ENCODE peak calls at places on chromosomes 6 and 20, in six cellular contexts. O is A549, A is AG09309, S is mammary epithelial cell, T is pancreas, W is endothelial cell. Q is an unnamed sample.

GRCh38 chr20:57342829-57343228 is 8.2 kb upstream of the RAE1 start:
- DNase-seq in T (no peak), W (no peak), S (peak; percentile 29), O (no peak), A (peak; percentile 4), Q (no peak)

GRCh38 chr6:40933864-40934263 is 105.2 kb downstream of the UNC5CL start:
- DNase-seq in O (no peak), W (no peak), T (no peak), S (no peak), A (no peak), Q (no peak)

GRCh38 chr20:4181956-4182945 is 166.9 kb upstream of the RNF24 start:
- DNase-seq in O (no peak), A (no peak), W (no peak), T (no peak), S (no peak), Q (peak; percentile 85)

GRCh38 chr6:39841291-39841690 is 49.1 kb downstream of the DAAM2 start:
- DNase-seq in A (no peak), T (no peak), O (no peak), S (no peak), W (no peak), Q (no peak)

GRCh38 chr6:38943964-38944363 is 104.6 kb upstream of the GLP1R start:
- DNase-seq in W (no peak), A (no peak), O (no peak), S (no peak), T (no peak), Q (no peak)

GRCh38 chr6:22764521-22764920 is 195.2 kb downstream of the HDGFL1 start:
- DNase-seq in T (no peak), A (no peak), W (no peak), O (no peak), S (peak; percentile 21), Q (no peak)

GRCh38 chr6:45371924-45372582 is 5.7 kb downstream of the SUPT3H start:
- DNase-seq in A (no peak), O (no peak), W (no peak), S (no peak), T (no peak), Q (no peak)

GRCh38 chr6:105594821-105595220 is 191.9 kb upstream of the PREP start:
- DNase-seq in S (peak; percentile 30), T (no peak), O (no peak), A (no peak), W (no peak), Q (no peak)

GRCh38 chr6:166515072-166515810 is 71.2 kb downstream of the RAMACL start:
- DNase-seq in T (peak; percentile 8), W (no peak), A (peak; percentile 59), O (peak; percentile 48), S (peak; percentile 80), Q (no peak)

GRCh38 chr6:33752139-33753015 is 5.7 kb upstream of the IP6K3 start:
- DNase-seq in S (peak; percentile 39), T (no peak), W (no peak), O (no peak), A (no peak), Q (no peak)

GRCh38 chr6:89118931-89119330 is 1.1 kb upstream of the SRSF12 start:
- DNase-seq in A (no peak), W (no peak), T (no peak), O (no peak), S (no peak), Q (no peak)

GRCh38 chr6:130324657-130325056 is 41.2 kb upstream of the TMEM200A start:
- DNase-seq in A (peak; percentile 73), T (no peak), O (no peak), S (peak; percentile 52), W (no peak), Q (no peak)

GRCh38 chr6:8195040-8195713 is 92.8 kb upstream of the EEF1E1 start:
- DNase-seq in S (no peak), T (no peak), W (peak; percentile 9), O (no peak), A (no peak), Q (no peak)

GRCh38 chr20:57157106-57157691 is 109.2 kb downstream of the BMP7 start:
- DNase-seq in O (no peak), W (no peak), S (no peak), T (no peak), A (no peak), Q (no peak)

GRCh38 chr20:16158976-16159286 is 414.3 kb downstream of the KIF16B start:
- DNase-seq in W (no peak), S (no peak), T (no peak), A (no peak), O (no peak), Q (no peak)

GRCh38 chr6:56795852-56796532 is 153.3 kb upstream of the DST start:
- DNase-seq in S (peak; percentile 60), A (no peak), W (no peak), T (no peak), O (peak; percentile 12), Q (no peak)

GRCh38 chr20:20519269-20519668 is 151.4 kb downstream of the INSM1 start:
- DNase-seq in S (no peak), T (no peak), A (no peak), W (no peak), O (no peak), Q (no peak)

GRCh38 chr6:30601436-30601814 is 15.6 kb downstream of the PPP1R10 start:
- DNase-seq in T (no peak), W (no peak), S (no peak), O (no peak), A (no peak), Q (no peak)

GRCh38 chr6:10719386-10720228 is 3.3 kb upstream of the TMEM14C start:
- DNase-seq in O (no peak), S (no peak), T (peak; percentile 25), W (no peak), A (no peak), Q (no peak)

GRCh38 chr6:33451606-33452005 is 2.8 kb upstream of the ZBTB9 start:
- DNase-seq in S (no peak), T (no peak), A (no peak), O (no peak), W (no peak), Q (no peak)

GRCh38 chr6:134451529-134451928 is 133.6 kb upstream of the SGK1 start:
- DNase-seq in T (no peak), S (no peak), O (no peak), A (no peak), W (no peak), Q (no peak)

GRCh38 chr6:139475231-139475630 is 100.8 kb upstream of the CITED2 start:
- DNase-seq in T (no peak), S (no peak), O (no peak), W (no peak), A (no peak), Q (no peak)

GRCh38 chr20:32238483-32239425 is 31.1 kb downstream of the POFUT1 start:
- DNase-seq in W (no peak), S (no peak), O (no peak), A (no peak), T (no peak), Q (peak; percentile 54)

GRCh38 chr6:6595946-6596345 is 7.4 kb downstream of the LY86 start:
- DNase-seq in W (no peak), O (no peak), S (no peak), A (no peak), T (no peak), Q (no peak)

GRCh38 chr20:57679113-57679512 is 30.7 kb downstream of the PMEPA1 start:
- DNase-seq in O (no peak), S (no peak), A (no peak), W (no peak), T (no peak), Q (no peak)

GRCh38 chr6:159875194-159875593 is 15.6 kb upstream of the MAS1 start:
- DNase-seq in W (no peak), S (no peak), T (no peak), A (no peak), O (no peak), Q (no peak)

GRCh38 chr20:38723982-38724602 is at the start of gene SLC32A1:
- DNase-seq in W (peak; percentile 41), O (no peak), T (no peak), S (no peak), A (no peak), Q (peak; percentile 77)

GRCh38 chr20:47789081-47789998 is 4.1 kb upstream of the SULF2 start:
- DNase-seq in S (no peak), O (no peak), T (no peak), W (no peak), A (peak; percentile 94), Q (no peak)

GRCh38 chr6:138465007-138465645 is 34.2 kb downstream of the NHSL1 start:
- DNase-seq in A (peak; percentile 84), W (no peak), S (peak; percentile 100), O (peak; percentile 10), T (no peak), Q (no peak)

DNA sequence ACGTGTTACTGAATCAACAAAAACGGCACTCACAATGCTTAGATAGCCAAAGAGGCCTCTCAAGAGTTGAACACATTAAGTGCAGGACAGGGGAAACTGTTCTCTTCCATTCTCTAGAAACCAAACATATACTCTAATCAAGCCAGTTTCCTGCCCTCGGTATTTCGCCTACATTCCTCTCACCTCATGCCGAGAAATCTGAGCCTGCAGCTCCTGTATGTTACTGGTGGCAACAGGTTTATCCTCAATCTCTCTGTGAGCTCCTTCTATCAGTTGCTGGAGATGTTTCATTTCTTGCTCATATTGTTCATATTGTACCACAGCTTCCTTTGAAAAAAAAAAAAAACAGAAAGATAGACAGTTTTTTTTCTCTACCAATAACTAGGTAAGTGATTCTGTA is 328.9 kb downstream of the SYNE1 start:
- DNase-seq in A (no peak), T (no peak), O (no peak), W (no peak), S (no peak), Q (no peak)
- TF ChIP-seq CTCF in A (no peak), T (no peak), O (no peak), W (no peak), S (no peak), Q (no peak)

GRCh38 chr20:35541783-35542662 is at the start of gene ERGIC3:
- DNase-seq in T (peak; percentile 98), A (peak; percentile 62), O (peak; percentile 73), W (peak; percentile 98), S (peak; percentile 92), Q (peak; percentile 98)
- TF ChIP-seq CTCF in T (no peak), A (no peak), O (no peak), W (no peak), S (no peak), Q (peak; percentile 31)

GRCh38 chr6:149057464-149057840 is 260.1 kb upstream of the TAB2 start:
- DNase-seq in A (no peak), O (no peak), S (no peak), T (no peak), W (no peak), Q (no peak)
- TF ChIP-seq CTCF in A (no peak), O (no peak), S (no peak), T (no peak), W (no peak), Q (no peak)

DNA sequence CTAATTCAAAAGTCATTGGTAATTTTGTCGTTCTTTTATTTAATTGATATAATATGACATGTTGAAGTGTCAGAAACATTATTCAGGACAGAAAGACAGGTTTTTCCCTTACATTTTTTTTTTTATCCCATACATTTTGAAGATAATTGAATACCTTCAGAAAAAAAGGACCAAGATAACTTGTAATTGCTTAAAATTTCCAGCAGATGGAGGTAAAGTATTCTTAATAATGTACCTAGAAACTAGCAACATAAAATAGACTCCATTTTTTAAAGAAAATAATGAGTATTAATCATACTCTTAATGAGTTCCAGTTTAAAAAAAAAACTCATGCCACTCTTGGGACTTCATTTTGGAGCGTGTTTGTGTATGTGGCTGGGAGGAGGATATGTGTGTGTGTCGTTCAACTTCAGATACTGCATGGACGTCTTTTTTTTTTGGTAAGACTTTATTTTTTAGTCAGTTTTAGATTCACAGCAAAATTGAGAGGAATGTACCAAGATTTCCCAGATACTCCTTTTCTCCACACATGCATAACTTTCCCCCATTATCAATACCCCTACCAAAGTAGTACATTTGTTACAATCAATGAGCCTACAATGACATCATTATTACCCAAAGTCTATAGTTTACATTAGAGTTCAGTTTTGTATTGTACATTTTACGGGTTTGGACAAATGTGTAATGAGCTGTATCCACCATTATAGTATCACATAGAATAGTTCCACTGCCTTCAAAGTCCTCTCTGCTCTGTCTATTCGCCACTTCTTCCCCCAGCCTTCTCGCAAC is 79.4 kb downstream of the ROS1 start:
- DNase-seq in S (peak; percentile 9), O (peak; percentile 8), T (no peak), A (no peak), W (no peak), Q (no peak)
- TF ChIP-seq CTCF in S (peak; percentile 42), O (peak; percentile 52), T (peak; percentile 30), A (peak; percentile 26), W (peak; percentile 83), Q (peak; percentile 88)